ENCODE peak calls at places on chromosomes 7 and 10, in nine cellular contexts. One of them, this sample, is unnamed.
A peak's percentile ranks its signal among the peaks of the same experiment; 100 is the strongest.

GRCh38 chr10:133096616-133097269 is 9.0 kb downstream of the ADGRA1 start:
- DNase-seq in kidney epithelial cell: no peak
- DNase-seq in stomach: no peak
- DNase-seq in OCI-LY7: no peak
- DNase-seq in fibroblast of lung: no peak
- DNase-seq in right atrium auricular region: no peak
- DNase-seq in brain microvascular endothelial cell: no peak
- DNase-seq in BJ: no peak
- DNase-seq in IMR-90: no peak
- DNase-seq in this sample: no peak

GRCh38 chr7:516606-517456 is 2.8 kb downstream of the PDGFA start:
- DNase-seq in kidney epithelial cell: peak; percentile 32
- DNase-seq in stomach: peak; percentile 72
- DNase-seq in OCI-LY7: no peak
- DNase-seq in fibroblast of lung: peak; percentile 76
- DNase-seq in right atrium auricular region: peak; percentile 82
- DNase-seq in brain microvascular endothelial cell: peak; percentile 71
- DNase-seq in BJ: no peak
- DNase-seq in IMR-90: peak; percentile 80
- DNase-seq in this sample: peak; percentile 83

GRCh38 chr10:122462533-122463465 is 1.4 kb downstream of the HTRA1 start:
- DNase-seq in kidney epithelial cell: no peak
- DNase-seq in stomach: no peak
- DNase-seq in OCI-LY7: no peak
- DNase-seq in fibroblast of lung: peak; percentile 66
- DNase-seq in right atrium auricular region: no peak
- DNase-seq in brain microvascular endothelial cell: peak; percentile 49
- DNase-seq in BJ: no peak
- DNase-seq in IMR-90: peak; percentile 51
- DNase-seq in this sample: peak; percentile 67

GRCh38 chr10:129233351-129234148 is 233.5 kb upstream of the MGMT start:
- DNase-seq in kidney epithelial cell: no peak
- DNase-seq in stomach: no peak
- DNase-seq in OCI-LY7: no peak
- DNase-seq in fibroblast of lung: no peak
- DNase-seq in right atrium auricular region: no peak
- DNase-seq in brain microvascular endothelial cell: no peak
- DNase-seq in BJ: no peak
- DNase-seq in IMR-90: no peak
- DNase-seq in this sample: no peak

GRCh38 chr10:75126277-75126676 is 14.8 kb downstream of the SAMD8 start:
- DNase-seq in kidney epithelial cell: no peak
- DNase-seq in stomach: no peak
- DNase-seq in OCI-LY7: no peak
- DNase-seq in fibroblast of lung: no peak
- DNase-seq in right atrium auricular region: no peak
- DNase-seq in brain microvascular endothelial cell: no peak
- DNase-seq in BJ: no peak
- DNase-seq in IMR-90: peak; percentile 55
- DNase-seq in this sample: no peak

GRCh38 chr10:70528726-70529362 is 50.3 kb downstream of the PALD1 start:
- DNase-seq in kidney epithelial cell: no peak
- DNase-seq in stomach: no peak
- DNase-seq in OCI-LY7: peak; percentile 34
- DNase-seq in fibroblast of lung: peak; percentile 60
- DNase-seq in right atrium auricular region: no peak
- DNase-seq in brain microvascular endothelial cell: peak; percentile 67
- DNase-seq in BJ: no peak
- DNase-seq in IMR-90: peak; percentile 65
- DNase-seq in this sample: peak; percentile 88

GRCh38 chr7:51316262-51316665 is 345 bp downstream of the COBL start:
- DNase-seq in kidney epithelial cell: no peak
- DNase-seq in stomach: peak; percentile 65
- DNase-seq in OCI-LY7: no peak
- DNase-seq in fibroblast of lung: no peak
- DNase-seq in right atrium auricular region: peak; percentile 54
- DNase-seq in brain microvascular endothelial cell: no peak
- DNase-seq in BJ: no peak
- DNase-seq in IMR-90: no peak
- DNase-seq in this sample: peak; percentile 83

GRCh38 chr7:126635545-126635944 is 617.2 kb downstream of the GRM8 start:
- DNase-seq in kidney epithelial cell: no peak
- DNase-seq in stomach: no peak
- DNase-seq in OCI-LY7: no peak
- DNase-seq in fibroblast of lung: no peak
- DNase-seq in right atrium auricular region: no peak
- DNase-seq in brain microvascular endothelial cell: no peak
- DNase-seq in BJ: no peak
- DNase-seq in IMR-90: no peak
- DNase-seq in this sample: peak; percentile 5

GRCh38 chr7:134943785-134944400 is 42.4 kb upstream of the AGBL3 start:
- DNase-seq in kidney epithelial cell: no peak
- DNase-seq in stomach: no peak
- DNase-seq in OCI-LY7: peak; percentile 27
- DNase-seq in fibroblast of lung: peak; percentile 71
- DNase-seq in right atrium auricular region: no peak
- DNase-seq in brain microvascular endothelial cell: no peak
- DNase-seq in BJ: no peak
- DNase-seq in IMR-90: peak; percentile 33
- DNase-seq in this sample: no peak

GRCh38 chr10:105358911-105359310 is 717.8 kb downstream of the SORCS3 start:
- DNase-seq in kidney epithelial cell: peak; percentile 56
- DNase-seq in stomach: no peak
- DNase-seq in OCI-LY7: no peak
- DNase-seq in fibroblast of lung: no peak
- DNase-seq in right atrium auricular region: no peak
- DNase-seq in brain microvascular endothelial cell: no peak
- DNase-seq in BJ: no peak
- DNase-seq in IMR-90: no peak
- DNase-seq in this sample: no peak

GRCh38 chr10:61987951-61988379 is 86.5 kb downstream of the ARID5B start:
- DNase-seq in kidney epithelial cell: no peak
- DNase-seq in stomach: no peak
- DNase-seq in OCI-LY7: peak; percentile 90
- DNase-seq in fibroblast of lung: no peak
- DNase-seq in right atrium auricular region: no peak
- DNase-seq in brain microvascular endothelial cell: no peak
- DNase-seq in BJ: no peak
- DNase-seq in IMR-90: peak; percentile 29
- DNase-seq in this sample: no peak

GRCh38 chr7:111266613-111267012 is 175.7 kb downstream of the LRRN3 start:
- DNase-seq in kidney epithelial cell: peak; percentile 62
- DNase-seq in stomach: no peak
- DNase-seq in OCI-LY7: no peak
- DNase-seq in fibroblast of lung: peak; percentile 89
- DNase-seq in right atrium auricular region: no peak
- DNase-seq in brain microvascular endothelial cell: peak; percentile 28
- DNase-seq in BJ: peak; percentile 80
- DNase-seq in IMR-90: peak; percentile 67
- DNase-seq in this sample: no peak

GRCh38 chr7:115146148-115146547 is 224.3 kb downstream of the MDFIC start:
- DNase-seq in kidney epithelial cell: peak; percentile 5
- DNase-seq in stomach: no peak
- DNase-seq in OCI-LY7: no peak
- DNase-seq in fibroblast of lung: no peak
- DNase-seq in right atrium auricular region: no peak
- DNase-seq in brain microvascular endothelial cell: no peak
- DNase-seq in BJ: no peak
- DNase-seq in IMR-90: no peak
- DNase-seq in this sample: no peak

GRCh38 chr10:50369931-50370330 is 118.6 kb upstream of the ASAH2 start:
- DNase-seq in kidney epithelial cell: no peak
- DNase-seq in stomach: no peak
- DNase-seq in OCI-LY7: no peak
- DNase-seq in fibroblast of lung: no peak
- DNase-seq in right atrium auricular region: no peak
- DNase-seq in brain microvascular endothelial cell: peak; percentile 44
- DNase-seq in BJ: no peak
- DNase-seq in IMR-90: peak; percentile 48
- DNase-seq in this sample: no peak

GRCh38 chr7:94509264-94509878 is at the start of gene CASD1:
- DNase-seq in kidney epithelial cell: no peak
- DNase-seq in stomach: peak; percentile 55
- DNase-seq in OCI-LY7: peak; percentile 74
- DNase-seq in fibroblast of lung: peak; percentile 26
- DNase-seq in right atrium auricular region: no peak
- DNase-seq in brain microvascular endothelial cell: peak; percentile 1
- DNase-seq in BJ: no peak
- DNase-seq in IMR-90: peak; percentile 1
- DNase-seq in this sample: no peak

GRCh38 chr7:15764986-15765385 is 78.5 kb upstream of the MEOX2 start:
- DNase-seq in kidney epithelial cell: no peak
- DNase-seq in stomach: no peak
- DNase-seq in OCI-LY7: no peak
- DNase-seq in fibroblast of lung: no peak
- DNase-seq in right atrium auricular region: no peak
- DNase-seq in brain microvascular endothelial cell: no peak
- DNase-seq in BJ: no peak
- DNase-seq in IMR-90: no peak
- DNase-seq in this sample: no peak

DNA sequence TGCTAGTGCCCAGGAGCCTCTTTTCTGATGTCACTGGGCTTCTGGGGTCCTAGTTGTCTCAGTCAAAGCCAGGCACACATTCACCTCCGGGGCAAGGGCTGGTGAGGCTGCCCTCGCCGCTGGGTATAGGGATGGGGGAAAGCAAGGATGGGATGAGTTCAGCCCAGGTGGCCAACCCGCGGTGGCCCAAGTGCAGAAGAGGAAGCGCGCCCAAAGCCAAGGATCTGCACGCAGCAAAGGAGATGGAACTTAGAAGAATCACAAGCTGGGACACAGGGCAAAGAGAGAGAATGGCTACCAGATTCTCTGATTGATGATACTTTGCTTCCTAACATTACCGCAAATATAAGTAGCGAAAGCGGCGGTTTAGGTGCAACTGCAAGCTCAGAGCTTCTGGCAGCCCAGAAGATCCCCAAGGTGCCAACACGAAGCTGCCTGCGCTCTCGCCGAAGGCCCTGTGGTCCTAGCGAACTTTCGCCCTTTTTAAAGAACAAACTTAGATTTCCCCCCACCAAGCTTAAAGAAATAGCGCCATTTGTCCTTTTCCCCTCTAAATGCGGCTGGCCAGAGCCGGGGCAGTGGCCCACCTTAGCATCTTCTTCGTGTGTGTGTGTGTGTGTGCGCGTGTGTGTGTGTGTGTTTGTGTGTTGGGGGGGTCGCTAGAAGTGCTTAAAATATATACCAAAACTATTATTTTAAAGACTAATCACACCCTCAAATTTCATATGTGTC is 911 bp upstream of the MKX start:
- DNase-seq in kidney epithelial cell: no peak
- DNase-seq in stomach: no peak
- DNase-seq in OCI-LY7: no peak
- DNase-seq in fibroblast of lung: no peak
- DNase-seq in right atrium auricular region: no peak
- DNase-seq in brain microvascular endothelial cell: no peak
- DNase-seq in BJ: no peak
- DNase-seq in IMR-90: no peak
- DNase-seq in this sample: peak; percentile 45
- H3K4me3 ChIP-seq in kidney epithelial cell: peak overlapping the region; percentile 33
- H3K4me3 ChIP-seq in stomach: peak overlapping the region; percentile 67
- H3K4me3 ChIP-seq in OCI-LY7: no peak overlapping the region
- H3K4me3 ChIP-seq in fibroblast of lung: no peak overlapping the region
- H3K4me3 ChIP-seq in right atrium auricular region: no peak overlapping the region
- H3K4me3 ChIP-seq in brain microvascular endothelial cell: peak overlapping the region; percentile 27
- H3K4me3 ChIP-seq in BJ: peak overlapping the region; percentile 91
- H3K4me3 ChIP-seq in IMR-90: peak overlapping the region; percentile 28
- H3K4me3 ChIP-seq in this sample: peak overlapping the region; percentile 69

GRCh38 chr7:106182904-106183303 is 70.8 kb upstream of the SYPL1 start:
- DNase-seq in kidney epithelial cell: no peak
- DNase-seq in stomach: no peak
- DNase-seq in OCI-LY7: no peak
- DNase-seq in fibroblast of lung: no peak
- DNase-seq in right atrium auricular region: no peak
- DNase-seq in brain microvascular endothelial cell: no peak
- DNase-seq in BJ: no peak
- DNase-seq in IMR-90: no peak
- DNase-seq in this sample: no peak

GRCh38 chr7:106190589-106191330 is 78.6 kb upstream of the SYPL1 start:
- DNase-seq in kidney epithelial cell: no peak
- DNase-seq in stomach: no peak
- DNase-seq in OCI-LY7: no peak
- DNase-seq in fibroblast of lung: no peak
- DNase-seq in right atrium auricular region: no peak
- DNase-seq in brain microvascular endothelial cell: no peak
- DNase-seq in BJ: no peak
- DNase-seq in IMR-90: no peak
- DNase-seq in this sample: no peak

GRCh38 chr7:106185719-106186118 is 73.6 kb upstream of the SYPL1 start:
- DNase-seq in kidney epithelial cell: no peak
- DNase-seq in stomach: no peak
- DNase-seq in OCI-LY7: no peak
- DNase-seq in fibroblast of lung: no peak
- DNase-seq in right atrium auricular region: no peak
- DNase-seq in brain microvascular endothelial cell: no peak
- DNase-seq in BJ: no peak
- DNase-seq in IMR-90: no peak
- DNase-seq in this sample: no peak

GRCh38 chr7:106183952-106184351 is 71.8 kb upstream of the SYPL1 start:
- DNase-seq in kidney epithelial cell: no peak
- DNase-seq in stomach: no peak
- DNase-seq in OCI-LY7: peak; percentile 5
- DNase-seq in fibroblast of lung: no peak
- DNase-seq in right atrium auricular region: no peak
- DNase-seq in brain microvascular endothelial cell: no peak
- DNase-seq in BJ: no peak
- DNase-seq in IMR-90: no peak
- DNase-seq in this sample: no peak

GRCh38 chr7:106187613-106188350 is 75.7 kb upstream of the SYPL1 start:
- DNase-seq in kidney epithelial cell: no peak
- DNase-seq in stomach: no peak
- DNase-seq in OCI-LY7: no peak
- DNase-seq in fibroblast of lung: peak; percentile 17
- DNase-seq in right atrium auricular region: no peak
- DNase-seq in brain microvascular endothelial cell: no peak
- DNase-seq in BJ: no peak
- DNase-seq in IMR-90: peak; percentile 26
- DNase-seq in this sample: no peak
- H3K4me3 ChIP-seq in kidney epithelial cell: no peak overlapping the region
- H3K4me3 ChIP-seq in stomach: no peak overlapping the region
- H3K4me3 ChIP-seq in OCI-LY7: no peak overlapping the region
- H3K4me3 ChIP-seq in fibroblast of lung: no peak overlapping the region
- H3K4me3 ChIP-seq in right atrium auricular region: no peak overlapping the region
- H3K4me3 ChIP-seq in brain microvascular endothelial cell: no peak overlapping the region
- H3K4me3 ChIP-seq in BJ: no peak overlapping the region
- H3K4me3 ChIP-seq in IMR-90: no peak overlapping the region
- H3K4me3 ChIP-seq in this sample: no peak overlapping the region

GRCh38 chr7:158740013-158740656 is 35.5 kb upstream of the NCAPG2 start:
- DNase-seq in kidney epithelial cell: peak; percentile 29
- DNase-seq in stomach: peak; percentile 27
- DNase-seq in OCI-LY7: no peak
- DNase-seq in fibroblast of lung: peak; percentile 96
- DNase-seq in right atrium auricular region: no peak
- DNase-seq in brain microvascular endothelial cell: peak; percentile 84
- DNase-seq in BJ: no peak
- DNase-seq in IMR-90: peak; percentile 91
- DNase-seq in this sample: no peak
- H3K4me3 ChIP-seq in kidney epithelial cell: no peak overlapping the region
- H3K4me3 ChIP-seq in stomach: no peak overlapping the region
- H3K4me3 ChIP-seq in OCI-LY7: no peak overlapping the region
- H3K4me3 ChIP-seq in fibroblast of lung: no peak overlapping the region
- H3K4me3 ChIP-seq in right atrium auricular region: no peak overlapping the region
- H3K4me3 ChIP-seq in brain microvascular endothelial cell: no peak overlapping the region
- H3K4me3 ChIP-seq in BJ: no peak overlapping the region
- H3K4me3 ChIP-seq in IMR-90: no peak overlapping the region
- H3K4me3 ChIP-seq in this sample: no peak overlapping the region

GRCh38 chr10:103969857-103970627 is 3.1 kb downstream of the SLK start:
- DNase-seq in kidney epithelial cell: no peak
- DNase-seq in stomach: no peak
- DNase-seq in OCI-LY7: no peak
- DNase-seq in fibroblast of lung: no peak
- DNase-seq in right atrium auricular region: no peak
- DNase-seq in brain microvascular endothelial cell: no peak
- DNase-seq in BJ: no peak
- DNase-seq in IMR-90: no peak
- DNase-seq in this sample: no peak
- H3K4me3 ChIP-seq in kidney epithelial cell: peak overlapping the region; percentile 89
- H3K4me3 ChIP-seq in stomach: peak overlapping the region; percentile 93
- H3K4me3 ChIP-seq in OCI-LY7: peak overlapping the region; percentile 91
- H3K4me3 ChIP-seq in fibroblast of lung: peak overlapping the region; percentile 79
- H3K4me3 ChIP-seq in right atrium auricular region: peak overlapping the region; percentile 86
- H3K4me3 ChIP-seq in brain microvascular endothelial cell: peak overlapping the region; percentile 90
- H3K4me3 ChIP-seq in BJ: peak overlapping the region; percentile 60
- H3K4me3 ChIP-seq in IMR-90: peak overlapping the region; percentile 93
- H3K4me3 ChIP-seq in this sample: no peak overlapping the region